ENCODE peak calls at places on chromosome 10, in ten cellular contexts. One of them, this sample, is unnamed.
A peak's percentile ranks its signal among the peaks of the same experiment; 100 is the strongest.

GRCh38 chr10:105585753-105586152 is 944.7 kb downstream of the SORCS3 start:
- DNase-seq in AG04450: peak; percentile 33
- DNase-seq in esophagus muscularis mucosa: no peak
- DNase-seq in H9: no peak
- DNase-seq in lower leg skin: no peak
- DNase-seq in GM06990: no peak
- DNase-seq in HCT116: no peak
- DNase-seq in GM20000: no peak
- DNase-seq in testis: no peak
- DNase-seq in pancreas: no peak
- DNase-seq in this sample: no peak

GRCh38 chr10:93438796-93439253 is 43.3 kb downstream of the MYOF start:
- DNase-seq in AG04450: no peak
- DNase-seq in esophagus muscularis mucosa: no peak
- DNase-seq in H9: peak; percentile 89
- DNase-seq in lower leg skin: peak; percentile 79
- DNase-seq in GM06990: no peak
- DNase-seq in HCT116: peak; percentile 82
- DNase-seq in GM20000: no peak
- DNase-seq in testis: peak; percentile 24
- DNase-seq in pancreas: peak; percentile 55
- DNase-seq in this sample: no peak

GRCh38 chr10:131261890-131262289 is 49.6 kb downstream of the TCERG1L start:
- DNase-seq in AG04450: no peak
- DNase-seq in esophagus muscularis mucosa: no peak
- DNase-seq in H9: peak; percentile 20
- DNase-seq in lower leg skin: no peak
- DNase-seq in GM06990: no peak
- DNase-seq in HCT116: no peak
- DNase-seq in GM20000: no peak
- DNase-seq in testis: no peak
- DNase-seq in pancreas: no peak
- DNase-seq in this sample: no peak

GRCh38 chr10:118841881-118842605 is 87.3 kb upstream of the CACUL1 start:
- DNase-seq in AG04450: no peak
- DNase-seq in esophagus muscularis mucosa: no peak
- DNase-seq in H9: no peak
- DNase-seq in lower leg skin: no peak
- DNase-seq in GM06990: no peak
- DNase-seq in HCT116: no peak
- DNase-seq in GM20000: no peak
- DNase-seq in testis: no peak
- DNase-seq in pancreas: no peak
- DNase-seq in this sample: no peak

GRCh38 chr10:49272251-49273081 is 26.5 kb upstream of the C10orf71 start:
- DNase-seq in AG04450: no peak
- DNase-seq in esophagus muscularis mucosa: no peak
- DNase-seq in H9: peak; percentile 17
- DNase-seq in lower leg skin: no peak
- DNase-seq in GM06990: no peak
- DNase-seq in HCT116: no peak
- DNase-seq in GM20000: no peak
- DNase-seq in testis: no peak
- DNase-seq in pancreas: no peak
- DNase-seq in this sample: no peak

GRCh38 chr10:24417053-24417452 is 208.1 kb downstream of the KIAA1217 start:
- DNase-seq in AG04450: no peak
- DNase-seq in esophagus muscularis mucosa: no peak
- DNase-seq in H9: no peak
- DNase-seq in lower leg skin: no peak
- DNase-seq in GM06990: no peak
- DNase-seq in HCT116: no peak
- DNase-seq in GM20000: no peak
- DNase-seq in testis: peak; percentile 42
- DNase-seq in pancreas: no peak
- DNase-seq in this sample: no peak

GRCh38 chr10:5449823-5450222 is 37.5 kb downstream of the NET1 start:
- DNase-seq in AG04450: peak; percentile 52
- DNase-seq in esophagus muscularis mucosa: no peak
- DNase-seq in H9: no peak
- DNase-seq in lower leg skin: no peak
- DNase-seq in GM06990: no peak
- DNase-seq in HCT116: no peak
- DNase-seq in GM20000: no peak
- DNase-seq in testis: no peak
- DNase-seq in pancreas: no peak
- DNase-seq in this sample: no peak

GRCh38 chr10:182441-183201 is 47.4 kb downstream of the ZMYND11 start:
- DNase-seq in AG04450: peak; percentile 18
- DNase-seq in esophagus muscularis mucosa: no peak
- DNase-seq in H9: no peak
- DNase-seq in lower leg skin: no peak
- DNase-seq in GM06990: peak; percentile 24
- DNase-seq in HCT116: no peak
- DNase-seq in GM20000: peak; percentile 11
- DNase-seq in testis: no peak
- DNase-seq in pancreas: no peak
- DNase-seq in this sample: peak; percentile 36

GRCh38 chr10:71777213-71777985 is 4.1 kb upstream of the VSIR start:
- DNase-seq in AG04450: no peak
- DNase-seq in esophagus muscularis mucosa: no peak
- DNase-seq in H9: no peak
- DNase-seq in lower leg skin: no peak
- DNase-seq in GM06990: no peak
- DNase-seq in HCT116: no peak
- DNase-seq in GM20000: no peak
- DNase-seq in testis: no peak
- DNase-seq in pancreas: no peak
- DNase-seq in this sample: no peak

GRCh38 chr10:123257904-123258303 is 103.7 kb downstream of the BUB3 start:
- DNase-seq in AG04450: no peak
- DNase-seq in esophagus muscularis mucosa: no peak
- DNase-seq in H9: no peak
- DNase-seq in lower leg skin: no peak
- DNase-seq in GM06990: no peak
- DNase-seq in HCT116: no peak
- DNase-seq in GM20000: no peak
- DNase-seq in testis: no peak
- DNase-seq in pancreas: no peak
- DNase-seq in this sample: no peak

GRCh38 chr10:102597131-102597891 is 47.0 kb upstream of the TRIM8 start:
- DNase-seq in AG04450: no peak
- DNase-seq in esophagus muscularis mucosa: no peak
- DNase-seq in H9: no peak
- DNase-seq in lower leg skin: no peak
- DNase-seq in GM06990: no peak
- DNase-seq in HCT116: no peak
- DNase-seq in GM20000: no peak
- DNase-seq in testis: no peak
- DNase-seq in pancreas: no peak
- DNase-seq in this sample: no peak

DNA sequence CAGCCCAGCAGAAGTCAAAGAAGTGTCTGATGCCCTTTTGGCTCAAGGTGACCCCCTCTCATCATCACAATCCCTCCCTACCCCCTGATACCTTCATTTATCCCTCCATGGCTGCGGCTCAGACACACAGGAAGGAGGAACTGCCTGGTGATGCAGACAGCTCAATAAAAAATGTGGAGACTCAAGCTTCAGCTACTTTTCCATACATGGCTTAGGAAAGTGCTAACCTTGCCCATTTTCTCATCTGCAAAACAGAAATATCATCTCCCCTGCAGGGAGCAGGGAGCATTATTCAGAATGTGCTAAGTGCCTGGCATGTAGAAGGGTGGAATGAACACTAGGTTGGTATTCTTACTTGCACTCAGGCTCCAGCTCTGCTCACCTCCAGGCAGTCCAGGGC is 23.8 kb downstream of the CXCL12 start:
- DNase-seq in AG04450: no peak
- DNase-seq in esophagus muscularis mucosa: no peak
- DNase-seq in H9: no peak
- DNase-seq in lower leg skin: no peak
- DNase-seq in GM06990: no peak
- DNase-seq in HCT116: no peak
- DNase-seq in GM20000: no peak
- DNase-seq in testis: no peak
- DNase-seq in pancreas: no peak
- DNase-seq in this sample: no peak
- TF ChIP-seq CTCF in AG04450: no peak
- TF ChIP-seq CTCF in esophagus muscularis mucosa: no peak
- TF ChIP-seq CTCF in H9: no peak
- TF ChIP-seq CTCF in lower leg skin: no peak
- TF ChIP-seq CTCF in GM06990: no peak
- TF ChIP-seq CTCF in HCT116: no peak
- TF ChIP-seq CTCF in GM20000: no peak
- TF ChIP-seq CTCF in testis: no peak
- TF ChIP-seq CTCF in pancreas: no peak
- TF ChIP-seq CTCF in this sample: no peak

GRCh38 chr10:79286318-79286951 is 60.8 kb upstream of the PPIF start:
- DNase-seq in AG04450: no peak
- DNase-seq in esophagus muscularis mucosa: peak; percentile 94
- DNase-seq in H9: no peak
- DNase-seq in lower leg skin: peak; percentile 61
- DNase-seq in GM06990: peak; percentile 93
- DNase-seq in HCT116: no peak
- DNase-seq in GM20000: peak; percentile 94
- DNase-seq in testis: peak; percentile 72
- DNase-seq in pancreas: peak; percentile 33
- DNase-seq in this sample: peak; percentile 95

GRCh38 chr10:79292789-79293746 is 54.2 kb upstream of the PPIF start:
- DNase-seq in AG04450: no peak
- DNase-seq in esophagus muscularis mucosa: no peak
- DNase-seq in H9: peak; percentile 61
- DNase-seq in lower leg skin: no peak
- DNase-seq in GM06990: no peak
- DNase-seq in HCT116: no peak
- DNase-seq in GM20000: peak; percentile 72
- DNase-seq in testis: no peak
- DNase-seq in pancreas: no peak
- DNase-seq in this sample: peak; percentile 76

GRCh38 chr10:79292026-79292425 is 55.2 kb upstream of the PPIF start:
- DNase-seq in AG04450: no peak
- DNase-seq in esophagus muscularis mucosa: no peak
- DNase-seq in H9: no peak
- DNase-seq in lower leg skin: no peak
- DNase-seq in GM06990: no peak
- DNase-seq in HCT116: no peak
- DNase-seq in GM20000: no peak
- DNase-seq in testis: no peak
- DNase-seq in pancreas: no peak
- DNase-seq in this sample: no peak

GRCh38 chr10:79287973-79288715 is 59.1 kb upstream of the PPIF start:
- DNase-seq in AG04450: no peak
- DNase-seq in esophagus muscularis mucosa: no peak
- DNase-seq in H9: no peak
- DNase-seq in lower leg skin: no peak
- DNase-seq in GM06990: no peak
- DNase-seq in HCT116: no peak
- DNase-seq in GM20000: no peak
- DNase-seq in testis: no peak
- DNase-seq in pancreas: no peak
- DNase-seq in this sample: no peak

GRCh38 chr10:79289801-79290200 is 57.5 kb upstream of the PPIF start:
- DNase-seq in AG04450: no peak
- DNase-seq in esophagus muscularis mucosa: no peak
- DNase-seq in H9: no peak
- DNase-seq in lower leg skin: no peak
- DNase-seq in GM06990: no peak
- DNase-seq in HCT116: no peak
- DNase-seq in GM20000: no peak
- DNase-seq in testis: no peak
- DNase-seq in pancreas: no peak
- DNase-seq in this sample: no peak
- TF ChIP-seq CTCF in AG04450: no peak
- TF ChIP-seq CTCF in esophagus muscularis mucosa: no peak
- TF ChIP-seq CTCF in H9: no peak
- TF ChIP-seq CTCF in lower leg skin: no peak
- TF ChIP-seq CTCF in GM06990: no peak
- TF ChIP-seq CTCF in HCT116: no peak
- TF ChIP-seq CTCF in GM20000: no peak
- TF ChIP-seq CTCF in testis: no peak
- TF ChIP-seq CTCF in pancreas: no peak
- TF ChIP-seq CTCF in this sample: no peak

GRCh38 chr10:129513312-129513711 is 46.3 kb downstream of the MGMT start:
- DNase-seq in AG04450: no peak
- DNase-seq in esophagus muscularis mucosa: no peak
- DNase-seq in H9: peak; percentile 70
- DNase-seq in lower leg skin: no peak
- DNase-seq in GM06990: no peak
- DNase-seq in HCT116: no peak
- DNase-seq in GM20000: no peak
- DNase-seq in testis: no peak
- DNase-seq in pancreas: no peak
- DNase-seq in this sample: no peak
- TF ChIP-seq CTCF in AG04450: no peak
- TF ChIP-seq CTCF in esophagus muscularis mucosa: no peak
- TF ChIP-seq CTCF in H9: peak; percentile 53
- TF ChIP-seq CTCF in lower leg skin: no peak
- TF ChIP-seq CTCF in GM06990: no peak
- TF ChIP-seq CTCF in HCT116: peak; percentile 13
- TF ChIP-seq CTCF in GM20000: no peak
- TF ChIP-seq CTCF in testis: no peak
- TF ChIP-seq CTCF in pancreas: no peak
- TF ChIP-seq CTCF in this sample: no peak

GRCh38 chr10:73817826-73818225 is 6.4 kb upstream of the NDST2 start:
- DNase-seq in AG04450: no peak
- DNase-seq in esophagus muscularis mucosa: no peak
- DNase-seq in H9: no peak
- DNase-seq in lower leg skin: no peak
- DNase-seq in GM06990: no peak
- DNase-seq in HCT116: no peak
- DNase-seq in GM20000: no peak
- DNase-seq in testis: no peak
- DNase-seq in pancreas: no peak
- DNase-seq in this sample: no peak

GRCh38 chr10:73816917-73817729 is 5.7 kb upstream of the NDST2 start:
- DNase-seq in AG04450: no peak
- DNase-seq in esophagus muscularis mucosa: no peak
- DNase-seq in H9: no peak
- DNase-seq in lower leg skin: no peak
- DNase-seq in GM06990: no peak
- DNase-seq in HCT116: no peak
- DNase-seq in GM20000: no peak
- DNase-seq in testis: no peak
- DNase-seq in pancreas: no peak
- DNase-seq in this sample: no peak

GRCh38 chr10:73818402-73818801 is 7.0 kb upstream of the NDST2 start:
- DNase-seq in AG04450: no peak
- DNase-seq in esophagus muscularis mucosa: no peak
- DNase-seq in H9: peak; percentile 58
- DNase-seq in lower leg skin: no peak
- DNase-seq in GM06990: no peak
- DNase-seq in HCT116: no peak
- DNase-seq in GM20000: no peak
- DNase-seq in testis: no peak
- DNase-seq in pancreas: no peak
- DNase-seq in this sample: no peak

GRCh38 chr10:73819025-73819424 is 7.6 kb upstream of the NDST2 start:
- DNase-seq in AG04450: no peak
- DNase-seq in esophagus muscularis mucosa: no peak
- DNase-seq in H9: no peak
- DNase-seq in lower leg skin: no peak
- DNase-seq in GM06990: no peak
- DNase-seq in HCT116: no peak
- DNase-seq in GM20000: no peak
- DNase-seq in testis: no peak
- DNase-seq in pancreas: no peak
- DNase-seq in this sample: no peak

GRCh38 chr10:73819513-73820093 is 8.2 kb upstream of the NDST2 start:
- DNase-seq in AG04450: no peak
- DNase-seq in esophagus muscularis mucosa: no peak
- DNase-seq in H9: peak; percentile 63
- DNase-seq in lower leg skin: peak; percentile 64
- DNase-seq in GM06990: no peak
- DNase-seq in HCT116: no peak
- DNase-seq in GM20000: no peak
- DNase-seq in testis: no peak
- DNase-seq in pancreas: peak; percentile 89
- DNase-seq in this sample: no peak
- TF ChIP-seq CTCF in AG04450: no peak
- TF ChIP-seq CTCF in esophagus muscularis mucosa: no peak
- TF ChIP-seq CTCF in H9: peak; percentile 38
- TF ChIP-seq CTCF in lower leg skin: no peak
- TF ChIP-seq CTCF in GM06990: no peak
- TF ChIP-seq CTCF in HCT116: no peak
- TF ChIP-seq CTCF in GM20000: no peak
- TF ChIP-seq CTCF in testis: no peak
- TF ChIP-seq CTCF in pancreas: no peak
- TF ChIP-seq CTCF in this sample: no peak